ENCODE peak calls at places on chromosomes 13 and 19, in four cellular contexts. R is GM12878, M is K562, N is WTC11. Z is an unnamed sample.

GRCh38 chr19:57934820-57935665 is at the start of gene ZNF418:
- DNase-seq in M (peak), R (peak), N (peak), Z (no peak)

GRCh38 chr19:29660835-29661234 is 4.4 kb upstream of the PLEKHF1 start:
- DNase-seq in M (no peak), N (no peak), R (no peak), Z (no peak)

GRCh38 chr19:35223856-35224505 is 4.6 kb downstream of the FAM187B start:
- DNase-seq in N (no peak), R (no peak), M (no peak), Z (no peak)

GRCh38 chr13:112871742-112872141 is 97.3 kb upstream of the MCF2L start:
- DNase-seq in R (no peak), M (no peak), N (no peak), Z (no peak)

GRCh38 chr13:76976488-76976887 is 15.4 kb upstream of the CLN5 start:
- DNase-seq in N (no peak), R (no peak), M (no peak), Z (no peak)

GRCh38 chr13:111947026-111947810 is 119.7 kb upstream of the SOX1 start:
- DNase-seq in M (no peak), N (no peak), R (no peak), Z (no peak)

GRCh38 chr13:42762251-42762650 is 19.1 kb upstream of the FAM216B start:
- DNase-seq in M (no peak), R (no peak), N (no peak), Z (no peak)

GRCh38 chr13:69194130-69194529 is 913.5 kb upstream of the ATXN8OS start:
- DNase-seq in N (no peak), M (no peak), R (no peak), Z (no peak)

GRCh38 chr13:30581582-30581981 is 36.1 kb upstream of the USPL1 start:
- DNase-seq in M (no peak), R (no peak), N (no peak), Z (no peak)

GRCh38 chr19:17790059-17790780 is 4.7 kb upstream of the B3GNT3 start:
- DNase-seq in R (no peak), N (no peak), M (no peak), Z (no peak)
- TF ChIP-seq USF1 in R (no peak), N (no peak), M (no peak), Z (no peak)

DNA sequence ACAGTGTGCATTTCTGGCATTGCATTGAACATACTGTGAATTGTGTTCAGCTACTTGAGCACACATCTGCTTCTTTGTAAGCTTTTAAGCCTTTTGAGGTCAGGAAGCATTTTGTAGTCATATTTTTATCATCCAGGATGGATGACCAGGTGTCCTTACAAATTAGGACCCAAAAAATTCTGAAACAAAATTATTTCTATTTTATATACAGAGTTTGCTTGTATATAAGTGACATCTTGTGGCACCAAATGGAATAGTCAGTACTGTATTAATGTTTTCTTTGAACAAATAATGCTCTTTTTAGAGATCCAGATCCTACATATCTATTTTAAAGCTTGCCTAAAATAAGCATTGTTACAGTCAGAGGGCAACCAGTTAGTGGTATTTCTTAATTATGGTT is 9.5 kb upstream of the SUPT20H start:
- DNase-seq in M (no peak), R (no peak), N (no peak), Z (peak)
- TF ChIP-seq USF1 in M (no peak), R (no peak), N (no peak), Z (no peak)

GRCh38 chr13:44061876-44062275 is 182.2 kb downstream of the LACC1 start:
- DNase-seq in N (no peak), M (no peak), R (no peak), Z (no peak)

GRCh38 chr13:44063467-44063866 is 183.8 kb downstream of the LACC1 start:
- DNase-seq in R (no peak), N (no peak), M (no peak), Z (no peak)

GRCh38 chr13:44058067-44058466 is 178.4 kb downstream of the LACC1 start:
- DNase-seq in R (no peak), M (no peak), N (no peak), Z (no peak)

GRCh38 chr13:44054525-44054924 is 174.8 kb downstream of the LACC1 start:
- DNase-seq in N (no peak), M (no peak), R (no peak), Z (no peak)

GRCh38 chr13:44058586-44059238 is 179.0 kb downstream of the LACC1 start:
- DNase-seq in R (no peak), N (no peak), M (no peak), Z (no peak)
- TF ChIP-seq USF1 in R (no peak), N (no peak), M (no peak), Z (no peak)

GRCh38 chr13:98293570-98294142 is 116.6 kb upstream of the RNF113B start:
- DNase-seq in M (no peak), R (no peak), N (no peak), Z (no peak)
- TF ChIP-seq USF1 in M (no peak), R (no peak), N (no peak), Z (no peak)

GRCh38 chr19:44993926-44994537 is 7.2 kb upstream of the RELB start:
- DNase-seq in N (no peak), M (no peak), R (no peak), Z (no peak)
- TF ChIP-seq USF1 in N (no peak), M (no peak), R (no peak), Z (no peak)

DNA sequence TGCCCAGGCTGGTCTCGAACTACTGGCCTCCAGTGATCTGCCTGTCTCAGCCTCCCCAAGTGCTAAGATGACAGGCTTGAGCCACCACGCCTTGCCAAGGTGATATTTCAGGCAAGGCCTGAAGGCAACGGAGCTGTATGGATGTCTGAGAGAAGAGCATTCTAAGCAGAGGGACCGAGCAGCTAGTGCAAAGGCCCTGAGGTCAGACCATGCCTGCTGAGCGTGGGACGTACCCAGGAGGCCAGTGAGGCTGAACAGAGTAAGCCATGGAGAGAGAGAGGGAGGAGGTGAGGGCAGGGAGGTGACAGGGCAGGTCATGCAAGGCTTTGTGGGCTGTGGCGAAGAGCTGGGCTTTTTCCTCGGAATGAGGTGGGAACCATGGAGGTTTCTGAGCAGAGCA is 3.4 kb upstream of the SLC44A2 start:
- DNase-seq in M (peak), R (no peak), N (no peak), Z (no peak)
- TF ChIP-seq USF1 in M (no peak), R (no peak), N (no peak), Z (no peak)

DNA sequence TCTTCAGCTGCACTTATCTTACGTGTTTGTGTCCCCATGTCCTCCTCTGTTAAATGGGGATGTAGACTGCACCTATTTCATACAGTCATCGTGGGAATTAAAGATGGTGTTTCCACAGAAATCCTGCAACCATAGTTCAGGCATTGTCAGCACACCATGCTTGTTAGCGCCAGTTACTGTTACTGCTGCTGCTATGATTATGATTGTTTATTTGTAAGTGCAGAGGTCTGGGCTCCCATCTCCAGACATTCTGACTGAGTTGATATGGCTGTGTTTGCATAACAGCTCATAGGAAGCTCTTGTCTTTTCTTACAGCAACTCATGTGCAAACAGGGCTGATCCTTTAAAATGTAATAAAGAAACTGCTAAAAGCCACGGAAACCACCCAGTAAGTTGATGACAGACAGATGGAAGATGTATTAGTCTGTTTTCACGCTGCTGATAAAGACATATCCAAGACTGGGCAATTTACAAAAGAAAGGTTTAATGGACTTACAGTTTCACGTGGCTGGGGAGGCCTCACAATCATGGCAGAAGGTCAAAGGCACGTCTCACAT is 1.8 kb downstream of the ZSCAN5A start:
- DNase-seq in R (no peak), M (no peak), N (no peak), Z (no peak)
- TF ChIP-seq USF1 in R (no peak), M (no peak), N (no peak), Z (no peak)

DNA sequence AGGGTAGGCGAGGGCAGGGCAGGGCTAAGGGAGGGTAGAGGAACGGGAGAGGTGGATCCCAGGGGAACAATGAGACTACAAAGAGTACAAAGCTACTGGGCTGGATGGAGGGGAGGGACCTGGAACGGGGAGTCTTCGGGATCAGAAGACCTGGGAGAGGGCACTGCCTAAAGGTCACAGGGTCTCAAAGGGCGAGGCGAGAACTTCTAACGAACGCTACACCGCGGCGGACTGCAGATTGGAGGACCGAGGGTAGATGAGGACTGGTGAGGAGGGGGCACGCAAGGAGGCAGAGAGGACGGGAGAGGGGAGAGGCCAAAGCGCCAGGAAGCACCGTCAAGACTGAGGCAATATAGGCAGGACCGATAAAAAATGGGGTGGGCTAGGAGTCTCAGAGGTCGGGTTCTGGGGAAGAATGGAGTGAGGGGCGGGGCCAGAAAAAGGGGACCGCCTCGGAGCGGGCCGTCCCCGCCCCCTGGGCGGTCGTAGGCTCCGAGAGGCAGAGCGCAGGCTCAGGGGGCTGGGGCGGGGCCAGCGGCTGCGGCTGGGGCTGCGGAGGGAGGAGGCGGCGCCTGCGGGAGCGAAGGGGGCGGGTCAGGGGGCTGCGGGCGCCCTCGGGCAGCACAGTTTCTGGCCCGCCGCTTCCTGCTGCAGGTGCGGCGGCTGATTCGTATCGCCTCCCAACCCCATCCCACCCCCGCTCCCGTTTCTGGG is 1.3 kb upstream of the KCNC3 start:
- DNase-seq in R (no peak), M (peak), N (peak), Z (peak)
- TF ChIP-seq USF1 in R (no peak), M (no peak), N (no peak), Z (no peak)

DNA sequence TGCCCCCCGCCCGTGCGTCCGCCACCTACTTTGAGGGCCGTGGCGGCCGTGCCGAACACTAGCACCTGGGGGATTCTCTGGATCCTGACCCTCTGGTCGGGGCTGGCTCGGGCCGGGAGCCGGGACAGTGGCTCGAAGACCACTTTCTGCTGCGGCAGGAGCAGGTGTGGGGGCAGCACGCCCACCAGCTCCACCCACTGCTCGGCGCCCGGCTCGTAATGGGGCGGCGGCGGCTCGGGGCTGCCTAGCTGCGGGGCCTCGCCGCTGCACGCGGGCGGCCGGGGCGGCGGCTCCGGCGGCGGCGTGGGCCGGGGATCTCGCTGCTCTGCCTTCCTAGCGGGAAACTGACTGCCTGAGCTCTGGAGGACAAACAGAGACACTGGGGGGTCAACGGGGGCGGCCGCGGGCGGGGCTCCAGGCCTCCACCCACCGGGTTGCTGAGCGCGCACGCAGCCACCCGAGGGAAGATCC is 26.4 kb downstream of the DCAF15 start:
- DNase-seq in M (peak), R (no peak), N (no peak), Z (no peak)
- TF ChIP-seq USF1 in M (no peak), R (no peak), N (no peak), Z (no peak)